ENCODE peak calls at places on chromosomes 16 and 17, in ten cellular contexts. One of them, this sample, is unnamed.

GRCh38 chr16:84053237-84053636 is 10.6 kb upstream of the SLC38A8 start:
- DNase-seq in fibroblast of gingiva: no peak
- DNase-seq in stimulated activated CD8-positive, alpha-beta memory T cell treated with anti-CD3 and anti-CD28 coated beads, Interleukin-4, amount 100 ng/mL, for 24 hours: no peak
- DNase-seq in Calu3: no peak
- DNase-seq in NCI-H2081: no peak
- DNase-seq in AG10803: no peak
- DNase-seq in AML-193: no peak
- DNase-seq in tibial artery: peak
- DNase-seq in hippocampal formation: no peak
- DNase-seq in HT-29: no peak
- DNase-seq in this sample: peak

GRCh38 chr17:9350083-9350482 is 225.5 kb downstream of the STX8 start:
- DNase-seq in fibroblast of gingiva: peak
- DNase-seq in stimulated activated CD8-positive, alpha-beta memory T cell treated with anti-CD3 and anti-CD28 coated beads, Interleukin-4, amount 100 ng/mL, for 24 hours: no peak
- DNase-seq in Calu3: no peak
- DNase-seq in NCI-H2081: no peak
- DNase-seq in AG10803: peak
- DNase-seq in AML-193: no peak
- DNase-seq in tibial artery: no peak
- DNase-seq in hippocampal formation: no peak
- DNase-seq in HT-29: no peak
- DNase-seq in this sample: no peak

GRCh38 chr17:46818929-46819859 is 702 bp upstream of the WNT3 start:
- DNase-seq in fibroblast of gingiva: no peak
- DNase-seq in stimulated activated CD8-positive, alpha-beta memory T cell treated with anti-CD3 and anti-CD28 coated beads, Interleukin-4, amount 100 ng/mL, for 24 hours: no peak
- DNase-seq in Calu3: no peak
- DNase-seq in NCI-H2081: no peak
- DNase-seq in AG10803: no peak
- DNase-seq in AML-193: no peak
- DNase-seq in tibial artery: no peak
- DNase-seq in hippocampal formation: no peak
- DNase-seq in HT-29: no peak
- DNase-seq in this sample: no peak

GRCh38 chr16:31664683-31665482 is 137.2 kb downstream of the AHSP start:
- DNase-seq in fibroblast of gingiva: no peak
- DNase-seq in stimulated activated CD8-positive, alpha-beta memory T cell treated with anti-CD3 and anti-CD28 coated beads, Interleukin-4, amount 100 ng/mL, for 24 hours: no peak
- DNase-seq in Calu3: no peak
- DNase-seq in NCI-H2081: no peak
- DNase-seq in AG10803: peak
- DNase-seq in AML-193: no peak
- DNase-seq in tibial artery: no peak
- DNase-seq in hippocampal formation: no peak
- DNase-seq in HT-29: no peak
- DNase-seq in this sample: no peak

GRCh38 chr17:48335858-48336500 is 94.0 kb downstream of the SKAP1 start:
- DNase-seq in fibroblast of gingiva: peak
- DNase-seq in stimulated activated CD8-positive, alpha-beta memory T cell treated with anti-CD3 and anti-CD28 coated beads, Interleukin-4, amount 100 ng/mL, for 24 hours: no peak
- DNase-seq in Calu3: peak
- DNase-seq in NCI-H2081: peak
- DNase-seq in AG10803: peak
- DNase-seq in AML-193: peak
- DNase-seq in tibial artery: no peak
- DNase-seq in hippocampal formation: no peak
- DNase-seq in HT-29: peak
- DNase-seq in this sample: no peak

GRCh38 chr17:20008242-20009051 is 712 bp upstream of the SPECC1 start:
- DNase-seq in fibroblast of gingiva: no peak
- DNase-seq in stimulated activated CD8-positive, alpha-beta memory T cell treated with anti-CD3 and anti-CD28 coated beads, Interleukin-4, amount 100 ng/mL, for 24 hours: no peak
- DNase-seq in Calu3: peak
- DNase-seq in NCI-H2081: no peak
- DNase-seq in AG10803: no peak
- DNase-seq in AML-193: no peak
- DNase-seq in tibial artery: peak
- DNase-seq in hippocampal formation: peak
- DNase-seq in HT-29: no peak
- DNase-seq in this sample: no peak

GRCh38 chr16:3065742-3066439 is 451 bp downstream of the IL32 start:
- DNase-seq in fibroblast of gingiva: no peak
- DNase-seq in stimulated activated CD8-positive, alpha-beta memory T cell treated with anti-CD3 and anti-CD28 coated beads, Interleukin-4, amount 100 ng/mL, for 24 hours: no peak
- DNase-seq in Calu3: no peak
- DNase-seq in NCI-H2081: no peak
- DNase-seq in AG10803: no peak
- DNase-seq in AML-193: no peak
- DNase-seq in tibial artery: no peak
- DNase-seq in hippocampal formation: no peak
- DNase-seq in HT-29: no peak
- DNase-seq in this sample: no peak

GRCh38 chr17:10268005-10268404 is 69.6 kb upstream of the GAS7 start:
- DNase-seq in fibroblast of gingiva: no peak
- DNase-seq in stimulated activated CD8-positive, alpha-beta memory T cell treated with anti-CD3 and anti-CD28 coated beads, Interleukin-4, amount 100 ng/mL, for 24 hours: no peak
- DNase-seq in Calu3: no peak
- DNase-seq in NCI-H2081: no peak
- DNase-seq in AG10803: peak
- DNase-seq in AML-193: no peak
- DNase-seq in tibial artery: no peak
- DNase-seq in hippocampal formation: no peak
- DNase-seq in HT-29: no peak
- DNase-seq in this sample: no peak

GRCh38 chr17:33038740-33039139 is 47.1 kb downstream of the SPACA3 start:
- DNase-seq in fibroblast of gingiva: no peak
- DNase-seq in stimulated activated CD8-positive, alpha-beta memory T cell treated with anti-CD3 and anti-CD28 coated beads, Interleukin-4, amount 100 ng/mL, for 24 hours: no peak
- DNase-seq in Calu3: peak
- DNase-seq in NCI-H2081: peak
- DNase-seq in AG10803: peak
- DNase-seq in AML-193: peak
- DNase-seq in tibial artery: no peak
- DNase-seq in hippocampal formation: peak
- DNase-seq in HT-29: peak
- DNase-seq in this sample: peak

GRCh38 chr17:41335747-41336146 is 14.9 kb downstream of the KRT33A start:
- DNase-seq in fibroblast of gingiva: no peak
- DNase-seq in stimulated activated CD8-positive, alpha-beta memory T cell treated with anti-CD3 and anti-CD28 coated beads, Interleukin-4, amount 100 ng/mL, for 24 hours: no peak
- DNase-seq in Calu3: no peak
- DNase-seq in NCI-H2081: no peak
- DNase-seq in AG10803: no peak
- DNase-seq in AML-193: no peak
- DNase-seq in tibial artery: no peak
- DNase-seq in hippocampal formation: no peak
- DNase-seq in HT-29: no peak
- DNase-seq in this sample: no peak

GRCh38 chr17:45307290-45308015 is 9.4 kb downstream of the MAP3K14 start:
- DNase-seq in fibroblast of gingiva: peak
- DNase-seq in stimulated activated CD8-positive, alpha-beta memory T cell treated with anti-CD3 and anti-CD28 coated beads, Interleukin-4, amount 100 ng/mL, for 24 hours: no peak
- DNase-seq in Calu3: no peak
- DNase-seq in NCI-H2081: no peak
- DNase-seq in AG10803: peak
- DNase-seq in AML-193: peak
- DNase-seq in tibial artery: no peak
- DNase-seq in hippocampal formation: no peak
- DNase-seq in HT-29: no peak
- DNase-seq in this sample: no peak

GRCh38 chr17:37194208-37194607 is 181.6 kb upstream of the C17orf78 start:
- DNase-seq in fibroblast of gingiva: no peak
- DNase-seq in stimulated activated CD8-positive, alpha-beta memory T cell treated with anti-CD3 and anti-CD28 coated beads, Interleukin-4, amount 100 ng/mL, for 24 hours: no peak
- DNase-seq in Calu3: no peak
- DNase-seq in NCI-H2081: no peak
- DNase-seq in AG10803: no peak
- DNase-seq in AML-193: no peak
- DNase-seq in tibial artery: no peak
- DNase-seq in hippocampal formation: no peak
- DNase-seq in HT-29: no peak
- DNase-seq in this sample: no peak

GRCh38 chr17:76276069-76276431 is 10.9 kb downstream of the UBALD2 start:
- DNase-seq in fibroblast of gingiva: no peak
- DNase-seq in stimulated activated CD8-positive, alpha-beta memory T cell treated with anti-CD3 and anti-CD28 coated beads, Interleukin-4, amount 100 ng/mL, for 24 hours: no peak
- DNase-seq in Calu3: no peak
- DNase-seq in NCI-H2081: no peak
- DNase-seq in AG10803: no peak
- DNase-seq in AML-193: no peak
- DNase-seq in tibial artery: no peak
- DNase-seq in hippocampal formation: no peak
- DNase-seq in HT-29: no peak
- DNase-seq in this sample: no peak

GRCh38 chr17:82536220-82537201 is 17.0 kb downstream of the FOXK2 start:
- DNase-seq in fibroblast of gingiva: peak
- DNase-seq in stimulated activated CD8-positive, alpha-beta memory T cell treated with anti-CD3 and anti-CD28 coated beads, Interleukin-4, amount 100 ng/mL, for 24 hours: no peak
- DNase-seq in Calu3: no peak
- DNase-seq in NCI-H2081: no peak
- DNase-seq in AG10803: peak
- DNase-seq in AML-193: no peak
- DNase-seq in tibial artery: no peak
- DNase-seq in hippocampal formation: no peak
- DNase-seq in HT-29: no peak
- DNase-seq in this sample: no peak

GRCh38 chr17:28878981-28879380 is 18.6 kb downstream of the FLOT2 start:
- DNase-seq in fibroblast of gingiva: peak
- DNase-seq in stimulated activated CD8-positive, alpha-beta memory T cell treated with anti-CD3 and anti-CD28 coated beads, Interleukin-4, amount 100 ng/mL, for 24 hours: no peak
- DNase-seq in Calu3: peak
- DNase-seq in NCI-H2081: peak
- DNase-seq in AG10803: peak
- DNase-seq in AML-193: peak
- DNase-seq in tibial artery: no peak
- DNase-seq in hippocampal formation: no peak
- DNase-seq in HT-29: peak
- DNase-seq in this sample: no peak

GRCh38 chr16:79897444-79898146 is 297.1 kb upstream of the MAF start:
- DNase-seq in fibroblast of gingiva: no peak
- DNase-seq in stimulated activated CD8-positive, alpha-beta memory T cell treated with anti-CD3 and anti-CD28 coated beads, Interleukin-4, amount 100 ng/mL, for 24 hours: no peak
- DNase-seq in Calu3: peak
- DNase-seq in NCI-H2081: no peak
- DNase-seq in AG10803: no peak
- DNase-seq in AML-193: no peak
- DNase-seq in tibial artery: no peak
- DNase-seq in hippocampal formation: no peak
- DNase-seq in HT-29: peak
- DNase-seq in this sample: no peak

GRCh38 chr16:24736758-24737157 is 7.3 kb downstream of the TNRC6A start:
- DNase-seq in fibroblast of gingiva: no peak
- DNase-seq in stimulated activated CD8-positive, alpha-beta memory T cell treated with anti-CD3 and anti-CD28 coated beads, Interleukin-4, amount 100 ng/mL, for 24 hours: no peak
- DNase-seq in Calu3: peak
- DNase-seq in NCI-H2081: no peak
- DNase-seq in AG10803: no peak
- DNase-seq in AML-193: no peak
- DNase-seq in tibial artery: no peak
- DNase-seq in hippocampal formation: no peak
- DNase-seq in HT-29: peak
- DNase-seq in this sample: no peak

GRCh38 chr17:67469208-67469980 is 92.3 kb downstream of the PITPNC1 start:
- DNase-seq in fibroblast of gingiva: no peak
- DNase-seq in stimulated activated CD8-positive, alpha-beta memory T cell treated with anti-CD3 and anti-CD28 coated beads, Interleukin-4, amount 100 ng/mL, for 24 hours: no peak
- DNase-seq in Calu3: no peak
- DNase-seq in NCI-H2081: no peak
- DNase-seq in AG10803: no peak
- DNase-seq in AML-193: no peak
- DNase-seq in tibial artery: no peak
- DNase-seq in hippocampal formation: no peak
- DNase-seq in HT-29: peak
- DNase-seq in this sample: no peak

This sample was measured in psoas muscle.